ENCODE peak calls at places on chromosomes 16 and 17, in five cellular contexts. T is K562, F is A549, K is SK-N-SH, X is GM12878. P is an unnamed sample.
A peak's percentile ranks its signal among the peaks of the same experiment; 100 is the strongest.

GRCh38 chr16:11064202-11064540 is 119.8 kb downstream of the CLEC16A start:
- DNase-seq in T (no peak), F (no peak), K (no peak), X (no peak), P (no peak)

GRCh38 chr17:20059728-20060188 is 50.6 kb downstream of the SPECC1 start:
- DNase-seq in T (peak; percentile 39), F (peak; percentile 93), K (no peak), X (peak; percentile 64), P (peak; percentile 23)

GRCh38 chr17:81909966-81910839 is 996 bp downstream of the PCYT2 start:
- DNase-seq in T (peak; percentile 69), F (no peak), K (peak; percentile 66), X (no peak), P (no peak)

GRCh38 chr17:49193513-49194296 is 16.7 kb downstream of the GNGT2 start:
- DNase-seq in T (peak; percentile 67), F (peak; percentile 84), K (peak; percentile 56), X (peak; percentile 98), P (peak; percentile 51)

GRCh38 chr17:39650121-39650579 is 13.2 kb downstream of the STARD3 start:
- DNase-seq in T (peak; percentile 95), F (no peak), K (no peak), X (no peak), P (no peak)

GRCh38 chr17:49373115-49373514 is 11.1 kb upstream of the ZNF652 start:
- DNase-seq in T (no peak), F (no peak), K (no peak), X (no peak), P (no peak)

GRCh38 chr17:37067555-37068111 is 118.9 kb downstream of the AATF start:
- DNase-seq in T (peak; percentile 51), F (peak; percentile 86), K (peak; percentile 44), X (no peak), P (peak; percentile 83)

GRCh38 chr17:40605301-40605700 is 40.0 kb upstream of the CCR7 start:
- DNase-seq in T (no peak), F (no peak), K (no peak), X (no peak), P (no peak)

GRCh38 chr17:81331527-81332043 is 36.5 kb upstream of the SLC38A10 start:
- DNase-seq in T (no peak), F (no peak), K (peak; percentile 98), X (no peak), P (no peak)

GRCh38 chr17:79633937-79634813 is 23.3 kb upstream of the RBFOX3 start:
- DNase-seq in T (no peak), F (no peak), K (peak; percentile 18), X (no peak), P (no peak)

GRCh38 chr17:43784628-43785101 is 4.4 kb downstream of the CFAP97D1 start:
- DNase-seq in T (no peak), F (no peak), K (no peak), X (no peak), P (peak; percentile 83)

DNA sequence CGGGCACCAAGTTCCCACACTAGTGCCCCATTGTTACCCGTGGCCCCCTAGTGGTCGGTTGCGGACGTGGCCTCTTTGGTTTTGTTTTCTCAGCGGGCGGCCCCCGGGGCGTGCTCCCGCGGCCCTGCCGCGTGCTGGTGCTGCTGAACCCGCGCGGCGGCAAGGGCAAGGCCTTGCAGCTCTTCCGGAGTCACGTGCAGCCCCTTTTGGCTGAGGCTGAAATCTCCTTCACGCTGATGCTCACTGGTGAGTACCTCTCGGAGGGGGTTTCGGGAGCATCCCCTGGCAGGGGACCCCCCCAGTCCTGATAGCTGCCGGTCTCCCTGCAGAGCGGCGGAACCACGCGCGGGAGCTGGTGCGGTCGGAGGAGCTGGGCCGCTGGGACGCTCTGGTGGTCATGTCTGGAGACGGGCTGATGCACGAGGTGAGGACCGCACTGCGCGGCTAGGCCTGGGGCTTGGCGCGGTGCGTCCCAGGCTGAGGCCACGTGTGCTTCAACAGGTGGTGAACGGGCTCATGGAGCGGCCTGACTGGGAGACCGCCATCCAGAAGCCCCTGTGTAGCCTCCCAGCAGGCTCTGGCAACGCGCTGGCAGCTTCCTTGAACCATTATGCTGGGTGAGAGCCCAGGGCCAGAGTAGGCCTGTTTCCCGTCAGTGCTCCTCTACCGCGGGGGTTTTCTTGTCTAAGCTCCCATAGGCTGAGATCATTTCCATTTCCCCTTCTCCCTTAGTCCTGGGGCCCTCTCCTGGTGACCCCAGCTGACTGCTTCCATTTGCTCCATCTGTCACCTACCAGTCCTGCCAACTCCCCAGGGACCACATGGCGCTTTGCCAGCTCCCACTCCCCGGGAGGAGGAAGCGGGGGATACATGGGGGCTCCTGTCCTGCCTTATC is 1.7 kb downstream of the SPHK1 start:
- DNase-seq in T (peak; percentile 94), F (peak; percentile 87), K (peak; percentile 96), X (no peak), P (peak; percentile 78)
- TF ChIP-seq RCOR1 in T (no peak), F (no peak), K (peak; percentile 36), X (no peak), P (no peak)

GRCh38 chr17:58006563-58006923 is 503 bp downstream of the SRSF1 start:
- DNase-seq in T (peak; percentile 90), F (peak; percentile 87), K (peak; percentile 86), X (no peak), P (peak; percentile 71)
- TF ChIP-seq RCOR1 in T (no peak), F (no peak), K (peak; percentile 36), X (no peak), P (no peak)

GRCh38 chr17:67289174-67289876 is 44.3 kb upstream of the HELZ start:
- DNase-seq in T (no peak), F (no peak), K (no peak), X (no peak), P (peak; percentile 55)

GRCh38 chr17:67290994-67291362 is 46.0 kb upstream of the HELZ start:
- DNase-seq in T (no peak), F (no peak), K (peak; percentile 39), X (no peak), P (no peak)

GRCh38 chr17:67290244-67290993 is 45.4 kb upstream of the HELZ start:
- DNase-seq in T (no peak), F (no peak), K (no peak), X (no peak), P (no peak)

GRCh38 chr17:67294451-67295199 is 49.6 kb upstream of the HELZ start:
- DNase-seq in T (no peak), F (no peak), K (no peak), X (no peak), P (no peak)

DNA sequence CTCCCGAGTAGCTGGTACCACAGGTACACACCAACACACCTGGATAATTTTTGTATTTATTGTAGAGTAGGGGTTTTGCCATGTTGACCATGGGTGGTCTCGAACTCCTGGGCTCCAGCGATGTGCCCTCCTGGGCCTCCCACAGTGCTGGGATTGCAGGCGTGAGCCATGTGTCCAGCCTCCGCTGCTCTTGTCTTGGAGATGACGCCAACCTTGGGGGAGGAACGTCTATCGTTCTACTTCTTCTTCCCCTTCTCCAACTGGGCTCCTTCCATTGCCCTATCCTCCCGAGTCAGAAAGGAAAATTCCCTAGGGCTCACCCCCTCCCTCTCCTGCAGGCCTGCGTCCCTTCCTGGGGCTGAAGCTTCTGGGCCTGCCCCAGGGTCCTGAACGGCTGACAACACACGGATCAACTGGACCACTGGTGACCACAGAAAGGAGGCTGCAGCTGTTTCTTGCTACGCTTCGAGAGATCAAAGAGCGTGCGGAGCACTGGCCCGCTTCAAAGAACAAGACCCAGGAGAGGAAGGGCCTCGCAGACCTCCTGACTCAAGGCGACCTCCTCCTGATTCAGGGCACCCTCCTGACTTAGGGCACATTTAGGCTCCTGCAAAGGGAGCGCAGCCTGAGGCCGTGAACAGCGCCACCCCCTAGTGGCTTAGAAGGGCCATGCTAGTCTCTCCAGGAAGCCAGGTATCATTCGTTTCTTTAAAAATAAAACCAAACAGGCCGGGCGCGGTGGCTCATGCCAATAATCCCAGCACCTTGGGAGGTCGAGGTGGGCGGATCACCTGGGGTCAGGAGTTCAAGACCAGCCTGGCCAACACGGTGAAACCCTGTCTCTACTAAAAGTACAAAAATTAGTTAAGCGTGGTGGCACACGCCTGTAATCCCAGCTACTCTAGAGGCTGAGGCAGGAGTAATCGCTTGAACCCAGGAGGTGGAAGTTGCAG is 48.5 kb upstream of the HELZ start:
- DNase-seq in T (peak; percentile 82), F (peak; percentile 79), K (peak; percentile 62), X (peak; percentile 4), P (peak; percentile 29)
- TF ChIP-seq RCOR1 in T (no peak), F (no peak), K (no peak), X (no peak), P (no peak)

GRCh38 chr16:75247249-75247648 is 4.2 kb downstream of the BCAR1 start:
- DNase-seq in T (no peak), F (no peak), K (no peak), X (no peak), P (no peak)

GRCh38 chr16:75243667-75244224 is 7.7 kb downstream of the BCAR1 start:
- DNase-seq in T (no peak), F (no peak), K (no peak), X (no peak), P (no peak)

GRCh38 chr16:75244225-75244792 is 7.1 kb downstream of the BCAR1 start:
- DNase-seq in T (no peak), F (no peak), K (no peak), X (no peak), P (peak; percentile 72)

GRCh38 chr16:75246504-75247205 is 4.8 kb downstream of the BCAR1 start:
- DNase-seq in T (no peak), F (no peak), K (no peak), X (no peak), P (peak; percentile 75)

DNA sequence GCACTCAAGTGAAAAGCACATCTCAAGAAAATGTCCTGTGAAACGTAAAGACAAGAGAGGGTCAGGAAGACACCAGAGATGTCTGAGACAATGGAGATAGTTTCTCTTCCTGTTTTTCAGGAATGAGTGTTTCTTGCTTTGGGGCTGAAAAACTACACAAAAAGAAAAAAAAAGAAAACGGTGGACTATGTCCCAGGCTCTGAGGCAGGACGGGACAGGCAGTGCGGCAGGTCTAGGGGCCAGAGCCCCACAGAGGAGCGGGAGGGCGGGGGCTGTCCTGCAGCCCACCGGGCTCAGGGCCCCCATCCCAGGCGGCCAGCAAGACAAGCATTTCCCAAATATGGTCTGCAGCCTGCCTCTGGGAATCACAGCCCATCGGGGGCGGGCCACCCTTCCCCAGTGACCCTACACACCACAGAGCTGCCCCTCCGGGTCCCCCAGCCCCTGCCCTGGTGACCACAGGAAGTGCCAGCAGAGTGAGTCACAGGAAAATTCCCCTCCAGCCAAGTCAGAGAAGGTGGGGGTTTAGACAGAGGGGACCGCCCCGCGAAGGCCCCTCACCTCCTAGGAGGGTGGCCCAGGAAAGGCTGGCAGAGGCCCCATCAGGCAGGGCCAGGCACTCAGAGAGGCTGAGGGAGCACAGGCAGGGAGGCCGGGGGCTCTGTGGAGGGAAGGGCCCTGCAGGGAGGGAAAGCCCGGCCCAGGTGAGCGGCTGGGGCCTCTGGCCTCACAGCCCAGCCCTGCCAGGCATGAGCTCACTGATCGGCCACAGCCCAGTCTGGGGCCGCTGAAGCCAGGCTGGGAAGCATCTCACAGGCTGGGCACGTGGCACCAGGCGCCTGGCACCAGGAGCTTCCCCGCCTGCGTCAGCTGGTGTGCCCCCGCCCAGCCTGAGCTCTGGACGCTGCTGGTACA is 6.3 kb downstream of the BCAR1 start:
- DNase-seq in T (no peak), F (peak; percentile 80), K (peak; percentile 82), X (no peak), P (peak; percentile 98)
- TF ChIP-seq RCOR1 in T (no peak), F (no peak), K (no peak), X (no peak), P (peak; percentile 91)